ENCODE peak calls at places on chromosomes 3 and 15, in six cellular contexts. A, Y, H, B, X and Q are unnamed samples.

GRCh38 chr3:66092175-66092990 is 53.7 kb upstream of the MAGI1 start:
- DNase-seq in Y (no peak), X (no peak), B (no peak), A (no peak), H (no peak), Q (no peak)

GRCh38 chr15:68186671-68187397 is 18.3 kb downstream of the CALML4 start:
- DNase-seq in B (no peak), X (no peak), H (no peak), Y (peak), A (no peak), Q (no peak)

GRCh38 chr3:144652573-144652972 is 681.0 kb downstream of the DIPK2A start:
- DNase-seq in A (no peak), Y (no peak), B (no peak), X (no peak), H (no peak), Q (no peak)

GRCh38 chr15:87944687-87945086 is 311.9 kb downstream of the NTRK3 start:
- DNase-seq in H (no peak), B (no peak), Y (no peak), A (no peak), X (no peak), Q (no peak)

GRCh38 chr15:45454825-45455224 is 67.7 kb downstream of the SLC30A4 start:
- DNase-seq in A (peak), H (peak), B (no peak), X (no peak), Y (peak), Q (peak)

GRCh38 chr3:17372811-17373210 is 369.6 kb downstream of the TBC1D5 start:
- DNase-seq in Y (peak), H (no peak), B (no peak), X (no peak), A (no peak), Q (no peak)

GRCh38 chr3:45443459-45443858 is 55.1 kb downstream of the LARS2 start:
- DNase-seq in Y (no peak), H (no peak), A (no peak), X (no peak), B (no peak), Q (no peak)

GRCh38 chr3:182567666-182568065 is 225.6 kb upstream of the ATP11B start:
- DNase-seq in Y (no peak), A (peak), H (no peak), B (no peak), X (no peak), Q (no peak)

GRCh38 chr15:72472907-72473669 is 1.0 kb upstream of the ARIH1 start:
- DNase-seq in X (peak), B (no peak), A (peak), Y (peak), H (no peak), Q (no peak)

GRCh38 chr3:47260605-47261004 is 22.0 kb downstream of the KIF9 start:
- DNase-seq in X (no peak), B (no peak), Y (no peak), H (no peak), A (no peak), Q (no peak)

GRCh38 chr3:143535994-143536784 is 312.1 kb downstream of the SLC9A9 start:
- DNase-seq in H (no peak), Y (no peak), B (no peak), A (no peak), X (no peak), Q (no peak)

GRCh38 chr3:124780356-124780755 is 50.1 kb downstream of the UMPS start:
- DNase-seq in X (no peak), Y (peak), B (no peak), H (no peak), A (peak), Q (no peak)

GRCh38 chr3:43616034-43616433 is 5.8 kb downstream of the ANO10 start:
- DNase-seq in H (no peak), Y (no peak), B (no peak), A (no peak), X (no peak), Q (no peak)

GRCh38 chr3:58577269-58577821 is at the start of gene FAM107A:
- DNase-seq in A (no peak), H (no peak), B (no peak), Y (peak), X (no peak), Q (no peak)

GRCh38 chr3:169430687-169431404 is 232.7 kb downstream of the MECOM start:
- DNase-seq in Y (peak), B (no peak), H (no peak), X (no peak), A (peak), Q (no peak)

GRCh38 chr15:31799711-31800321 is 230.5 kb upstream of the CHRNA7 start:
- DNase-seq in H (no peak), X (no peak), Y (no peak), A (no peak), B (no peak), Q (no peak)

GRCh38 chr3:126125341-126125740 is 41.4 kb upstream of the SLC41A3 start:
- DNase-seq in B (no peak), A (no peak), X (no peak), H (no peak), Y (no peak), Q (no peak)

GRCh38 chr3:79111375-79112052 is 656.3 kb downstream of the ROBO1 start:
- DNase-seq in H (no peak), Y (peak), B (no peak), X (no peak), A (no peak), Q (no peak)

GRCh38 chr3:193348686-193349085 is 29.9 kb downstream of the ATP13A5 start:
- DNase-seq in A (no peak), H (no peak), B (no peak), X (peak), Y (no peak), Q (no peak)

GRCh38 chr15:27889258-27889657 is 209.9 kb downstream of the OCA2 start:
- DNase-seq in Y (no peak), X (no peak), A (no peak), H (peak), B (no peak), Q (no peak)

GRCh38 chr3:185914911-185915629 is 22.7 kb downstream of the TRA2B start:
- DNase-seq in B (no peak), A (no peak), H (no peak), Y (no peak), X (no peak), Q (no peak)

GRCh38 chr3:136802481-136802996 is 16.4 kb upstream of the SLC35G2 start:
- DNase-seq in H (no peak), A (no peak), X (no peak), Y (no peak), B (no peak), Q (no peak)